ENCODE peak calls at places on chromosome 2, in seven cellular contexts. G is MG63, N is GM13976, A is anterior cingulate cortex, P is T follicular helper cell, W is lung microvascular endothelial cell, U is aorta. R is an unnamed sample.

GRCh38 chr2:127701651-127702394 is 526 bp downstream of the SFT2D3 start:
- DNase-seq in G (peak; percentile 77), N (peak; percentile 81), A (no peak), P (peak; percentile 70), W (peak; percentile 87), U (peak; percentile 88), R (peak; percentile 77)

GRCh38 chr2:223180463-223180862 is 128.5 kb downstream of the KCNE4 start:
- DNase-seq in G (no peak), N (no peak), A (no peak), P (no peak), W (no peak), U (no peak), R (no peak)

GRCh38 chr2:88738271-88738670 is 46.8 kb downstream of the RPIA start:
- DNase-seq in G (no peak), N (no peak), A (no peak), P (no peak), W (no peak), U (no peak), R (no peak)

GRCh38 chr2:151729416-151729811 is 4.9 kb downstream of the NEB start:
- DNase-seq in G (no peak), N (no peak), A (no peak), P (no peak), W (no peak), U (no peak), R (no peak)

GRCh38 chr2:239245872-239246701 is 154.7 kb downstream of the HDAC4 start:
- DNase-seq in G (no peak), N (no peak), A (no peak), P (no peak), W (no peak), U (no peak), R (no peak)

GRCh38 chr2:227456141-227456540 is 15.8 kb upstream of the AGFG1 start:
- DNase-seq in G (no peak), N (no peak), A (no peak), P (no peak), W (no peak), U (no peak), R (no peak)

GRCh38 chr2:119718391-119719260 is 39.6 kb downstream of the TMEM177 start:
- DNase-seq in G (no peak), N (no peak), A (no peak), P (no peak), W (no peak), U (no peak), R (no peak)

GRCh38 chr2:241867776-241868420 is 1.6 kb upstream of the RTP5 start:
- DNase-seq in G (no peak), N (no peak), A (no peak), P (no peak), W (no peak), U (no peak), R (peak; percentile 58)

GRCh38 chr2:227821043-227821942 is 7.7 kb downstream of the CCL20 start:
- DNase-seq in G (peak; percentile 34), N (no peak), A (no peak), P (no peak), W (no peak), U (no peak), R (no peak)

GRCh38 chr2:174787485-174788205 is 23.4 kb upstream of the CHRNA1 start:
- DNase-seq in G (no peak), N (no peak), A (peak; percentile 37), P (no peak), W (peak; percentile 62), U (no peak), R (no peak)

GRCh38 chr2:9207641-9208301 is 1.2 kb downstream of the ASAP2 start:
- DNase-seq in G (peak; percentile 19), N (peak; percentile 38), A (no peak), P (no peak), W (peak; percentile 37), U (no peak), R (no peak)

GRCh38 chr2:62309465-62310091 is 113.7 kb downstream of the B3GNT2 start:
- DNase-seq in G (no peak), N (peak; percentile 75), A (no peak), P (no peak), W (peak; percentile 16), U (no peak), R (no peak)

GRCh38 chr2:152421521-152422367 is 86.8 kb downstream of the FMNL2 start:
- DNase-seq in G (peak; percentile 80), N (no peak), A (no peak), P (no peak), W (peak; percentile 95), U (peak; percentile 41), R (no peak)

GRCh38 chr2:127155901-127156300 is 48.9 kb upstream of the BIN1 start:
- DNase-seq in G (peak; percentile 39), N (no peak), A (no peak), P (no peak), W (no peak), U (no peak), R (no peak)

GRCh38 chr2:16931441-16931840 is 265.8 kb upstream of the CYRIA start:
- DNase-seq in G (no peak), N (no peak), A (no peak), P (no peak), W (no peak), U (no peak), R (no peak)

GRCh38 chr2:206084870-206085741 is 868 bp downstream of the INO80D start:
- DNase-seq in G (peak; percentile 57), N (peak; percentile 57), A (no peak), P (peak; percentile 28), W (peak; percentile 53), U (peak; percentile 58), R (peak; percentile 47)

GRCh38 chr2:55519908-55520885 is 679 bp downstream of the CFAP36 start:
- DNase-seq in G (peak; percentile 21), N (peak; percentile 24), A (no peak), P (peak; percentile 32), W (peak; percentile 25), U (no peak), R (peak; percentile 10)

GRCh38 chr2:30686000-30686399 is 121.2 kb downstream of the CAPN13 start:
- DNase-seq in G (no peak), N (no peak), A (no peak), P (no peak), W (no peak), U (no peak), R (no peak)

GRCh38 chr2:108534577-108535379 is 508 bp downstream of the LIMS1 start:
- DNase-seq in G (no peak), N (no peak), A (no peak), P (peak; percentile 11), W (peak; percentile 44), U (peak; percentile 57), R (peak; percentile 15)

GRCh38 chr2:12304494-12305228 is 412.1 kb upstream of the TRIB2 start:
- DNase-seq in G (no peak), N (no peak), A (no peak), P (no peak), W (no peak), U (no peak), R (no peak)

GRCh38 chr2:1675633-1676032 is 68.7 kb downstream of the PXDN start:
- DNase-seq in G (peak; percentile 95), N (no peak), A (peak; percentile 45), P (no peak), W (peak; percentile 38), U (peak; percentile 67), R (no peak)

GRCh38 chr2:234308814-234309195 is 188.1 kb downstream of the ARL4C start:
- DNase-seq in G (peak; percentile 85), N (peak; percentile 60), A (no peak), P (peak; percentile 59), W (no peak), U (peak; percentile 77), R (peak; percentile 42)

GRCh38 chr2:221501210-221501882 is 70.8 kb downstream of the EPHA4 start:
- DNase-seq in G (peak; percentile 61), N (no peak), A (no peak), P (no peak), W (peak; percentile 43), U (no peak), R (no peak)

GRCh38 chr2:30915485-30915884 is 108.2 kb upstream of the CAPN13 start:
- DNase-seq in G (peak; percentile 20), N (no peak), A (no peak), P (no peak), W (no peak), U (no peak), R (no peak)

GRCh38 chr2:11558206-11558886 is 24.5 kb downstream of the GREB1 start:
- DNase-seq in G (no peak), N (no peak), A (no peak), P (no peak), W (no peak), U (no peak), R (no peak)

GRCh38 chr2:68417931-68418330 is 49.2 kb downstream of the FBXO48 start:
- DNase-seq in G (no peak), N (no peak), A (no peak), P (no peak), W (no peak), U (no peak), R (no peak)

GRCh38 chr2:174326880-174327558 is 7.7 kb upstream of the SP9 start:
- DNase-seq in G (no peak), N (peak; percentile 53), A (no peak), P (no peak), W (no peak), U (no peak), R (no peak)

GRCh38 chr2:23915327-23915726 is 11.6 kb downstream of the ATAD2B start:
- DNase-seq in G (no peak), N (no peak), A (no peak), P (no peak), W (no peak), U (no peak), R (no peak)

GRCh38 chr2:67451086-67451832 is 54.1 kb downstream of the ETAA1 start:
- DNase-seq in G (no peak), N (no peak), A (no peak), P (no peak), W (peak; percentile 76), U (no peak), R (no peak)

GRCh38 chr2:65067806-65068553 is 11.8 kb downstream of the CEP68 start:
- DNase-seq in G (no peak), N (no peak), A (no peak), P (no peak), W (no peak), U (no peak), R (no peak)

GRCh38 chr2:230919240-230919639 is 5.8 kb downstream of the GPR55 start:
- DNase-seq in G (no peak), N (no peak), A (no peak), P (no peak), W (no peak), U (no peak), R (no peak)

GRCh38 chr2:210195066-210195852 is 24.1 kb upstream of the KANSL1L start:
- DNase-seq in G (no peak), N (peak; percentile 21), A (no peak), P (no peak), W (peak; percentile 70), U (no peak), R (no peak)